ENCODE peak calls at places on chromosome 21, in ten cellular contexts. O is heart left ventricle, K is upper lobe of right lung, S is mucosa of descending colon, Q is GM12865, F is choroid plexus epithelial cell, U is mammary epithelial cell, J is tibial artery, V is cardiac fibroblast, Y is lung. L is an unnamed sample.

GRCh38 chr21:37166733-37167132 is 93.7 kb downstream of the TTC3 start:
- DNase-seq in O (no peak), K (no peak), S (no peak), Q (peak), F (no peak), U (peak), J (no peak), V (peak), Y (no peak), L (no peak)

GRCh38 chr21:31265293-31265692 is 78.8 kb downstream of the TIAM1 start:
- DNase-seq in O (no peak), K (no peak), S (no peak), Q (no peak), F (no peak), U (no peak), J (no peak), V (peak), Y (no peak), L (no peak)

GRCh38 chr21:38591138-38591537 is 92.9 kb upstream of the ERG start:
- DNase-seq in O (no peak), K (no peak), S (no peak), Q (no peak), F (no peak), U (no peak), J (no peak), V (no peak), Y (no peak), L (no peak)

GRCh38 chr21:44762221-44763049 is 39.2 kb downstream of the UBE2G2 start:
- DNase-seq in O (peak), K (no peak), S (no peak), Q (no peak), F (no peak), U (no peak), J (no peak), V (no peak), Y (no peak), L (no peak)

GRCh38 chr21:37367301-37367757 is 756 bp downstream of the DYRK1A start:
- DNase-seq in O (peak), K (no peak), S (no peak), Q (no peak), F (peak), U (no peak), J (no peak), V (no peak), Y (no peak), L (no peak)

GRCh38 chr21:38496224-38496623 is 2.1 kb downstream of the ERG start:
- DNase-seq in O (no peak), K (no peak), S (no peak), Q (no peak), F (no peak), U (no peak), J (no peak), V (no peak), Y (no peak), L (no peak)

GRCh38 chr21:37496972-37497371 is 130.4 kb downstream of the DYRK1A start:
- DNase-seq in O (no peak), K (no peak), S (no peak), Q (no peak), F (peak), U (no peak), J (no peak), V (peak), Y (no peak), L (no peak)

GRCh38 chr21:20404915-20405314 is 593.3 kb upstream of the NCAM2 start:
- DNase-seq in O (no peak), K (no peak), S (no peak), Q (no peak), F (no peak), U (no peak), J (no peak), V (no peak), Y (no peak), L (no peak)

GRCh38 chr21:38945536-38946245 is 140.0 kb downstream of the ETS2 start:
- DNase-seq in O (no peak), K (no peak), S (no peak), Q (no peak), F (peak), U (no peak), J (no peak), V (no peak), Y (no peak), L (no peak)

GRCh38 chr21:37093977-37094376 is 20.9 kb downstream of the TTC3 start:
- DNase-seq in O (no peak), K (no peak), S (no peak), Q (no peak), F (no peak), U (no peak), J (no peak), V (no peak), Y (no peak), L (no peak)

GRCh38 chr21:44325386-44326271 is 13.6 kb downstream of the CFAP410 start:
- DNase-seq in O (no peak), K (no peak), S (no peak), Q (no peak), F (no peak), U (no peak), J (no peak), V (no peak), Y (no peak), L (no peak)

GRCh38 chr21:38027901-38028300 is 111.6 kb upstream of the KCNJ6 start:
- DNase-seq in O (no peak), K (no peak), S (no peak), Q (no peak), F (peak), U (peak), J (no peak), V (peak), Y (no peak), L (peak)

GRCh38 chr21:21101911-21102310 is 103.7 kb downstream of the NCAM2 start:
- DNase-seq in O (no peak), K (no peak), S (peak), Q (peak), F (peak), U (no peak), J (no peak), V (peak), Y (no peak), L (no peak)

GRCh38 chr21:45556645-45557601 is 14.7 kb upstream of the SLC19A1 start:
- DNase-seq in O (peak), K (peak), S (no peak), Q (no peak), F (no peak), U (no peak), J (peak), V (no peak), Y (no peak), L (no peak)

GRCh38 chr21:15549671-15550070 is 180.1 kb upstream of the USP25 start:
- DNase-seq in O (no peak), K (no peak), S (no peak), Q (no peak), F (peak), U (no peak), J (no peak), V (peak), Y (no peak), L (no peak)

GRCh38 chr21:38349111-38349746 is 92.4 kb downstream of the KCNJ15 start:
- DNase-seq in O (no peak), K (no peak), S (no peak), Q (no peak), F (peak), U (no peak), J (no peak), V (peak), Y (no peak), L (no peak)

GRCh38 chr21:37855568-37856391 is 60.5 kb downstream of the KCNJ6 start:
- DNase-seq in O (no peak), K (no peak), S (no peak), Q (no peak), F (peak), U (no peak), J (no peak), V (peak), Y (no peak), L (no peak)

GRCh38 chr21:45791562-45792418 is 148.3 kb downstream of the PCBP3 start:
- DNase-seq in O (no peak), K (no peak), S (no peak), Q (no peak), F (no peak), U (no peak), J (no peak), V (no peak), Y (no peak), L (no peak)

GRCh38 chr21:43304621-43305335 is 122.2 kb downstream of the SIK1 start:
- DNase-seq in O (peak), K (peak), S (no peak), Q (no peak), F (no peak), U (no peak), J (peak), V (no peak), Y (no peak), L (no peak)

GRCh38 chr21:45542242-45542666 is at the start of gene SLC19A1:
- DNase-seq in O (peak), K (peak), S (peak), Q (peak), F (peak), U (peak), J (peak), V (peak), Y (peak), L (no peak)

GRCh38 chr21:37568916-37569315 is 202.3 kb downstream of the DYRK1A start:
- DNase-seq in O (no peak), K (no peak), S (no peak), Q (no peak), F (no peak), U (no peak), J (no peak), V (no peak), Y (no peak), L (no peak)

GRCh38 chr21:45289655-45290515 is 2.2 kb upstream of the POFUT2 start:
- DNase-seq in O (no peak), K (no peak), S (no peak), Q (no peak), F (peak), U (no peak), J (peak), V (no peak), Y (no peak), L (no peak)

GRCh38 chr21:36904093-36904666 is 62.3 kb downstream of the HLCS start:
- DNase-seq in O (no peak), K (no peak), S (no peak), Q (no peak), F (no peak), U (no peak), J (no peak), V (no peak), Y (no peak), L (no peak)

GRCh38 chr21:45103966-45104520 is 29.7 kb downstream of the ADARB1 start:
- DNase-seq in O (no peak), K (no peak), S (no peak), Q (no peak), F (no peak), U (no peak), J (no peak), V (no peak), Y (no peak), L (no peak)

GRCh38 chr21:36306872-36307534 is 13.0 kb upstream of the MORC3 start:
- DNase-seq in O (no peak), K (no peak), S (no peak), Q (no peak), F (no peak), U (no peak), J (no peak), V (no peak), Y (no peak), L (no peak)

GRCh38 chr21:20942523-20942922 is 55.7 kb upstream of the NCAM2 start:
- DNase-seq in O (no peak), K (no peak), S (no peak), Q (no peak), F (no peak), U (no peak), J (no peak), V (no peak), Y (no peak), L (no peak)

GRCh38 chr21:31132574-31133242 is 94.4 kb upstream of the KRTAP19-8 start:
- DNase-seq in O (no peak), K (no peak), S (peak), Q (peak), F (peak), U (no peak), J (no peak), V (peak), Y (no peak), L (no peak)

GRCh38 chr21:16420086-16420724 is 690.4 kb downstream of the USP25 start:
- DNase-seq in O (no peak), K (no peak), S (peak), Q (no peak), F (peak), U (peak), J (peak), V (peak), Y (peak), L (no peak)

GRCh38 chr21:28799926-28800325 is 192.8 kb downstream of the LTN1 start:
- DNase-seq in O (no peak), K (no peak), S (no peak), Q (no peak), F (no peak), U (no peak), J (no peak), V (no peak), Y (no peak), L (no peak)

GRCh38 chr21:28801906-28802305 is 190.8 kb downstream of the LTN1 start:
- DNase-seq in O (no peak), K (no peak), S (no peak), Q (no peak), F (no peak), U (no peak), J (no peak), V (no peak), Y (no peak), L (no peak)

GRCh38 chr21:28805885-28806284 is 186.8 kb downstream of the LTN1 start:
- DNase-seq in O (no peak), K (no peak), S (no peak), Q (no peak), F (peak), U (no peak), J (no peak), V (peak), Y (no peak), L (peak)

GRCh38 chr21:28798798-28799197 is 193.9 kb downstream of the LTN1 start:
- DNase-seq in O (no peak), K (no peak), S (no peak), Q (no peak), F (no peak), U (no peak), J (no peak), V (peak), Y (no peak), L (peak)

DNA sequence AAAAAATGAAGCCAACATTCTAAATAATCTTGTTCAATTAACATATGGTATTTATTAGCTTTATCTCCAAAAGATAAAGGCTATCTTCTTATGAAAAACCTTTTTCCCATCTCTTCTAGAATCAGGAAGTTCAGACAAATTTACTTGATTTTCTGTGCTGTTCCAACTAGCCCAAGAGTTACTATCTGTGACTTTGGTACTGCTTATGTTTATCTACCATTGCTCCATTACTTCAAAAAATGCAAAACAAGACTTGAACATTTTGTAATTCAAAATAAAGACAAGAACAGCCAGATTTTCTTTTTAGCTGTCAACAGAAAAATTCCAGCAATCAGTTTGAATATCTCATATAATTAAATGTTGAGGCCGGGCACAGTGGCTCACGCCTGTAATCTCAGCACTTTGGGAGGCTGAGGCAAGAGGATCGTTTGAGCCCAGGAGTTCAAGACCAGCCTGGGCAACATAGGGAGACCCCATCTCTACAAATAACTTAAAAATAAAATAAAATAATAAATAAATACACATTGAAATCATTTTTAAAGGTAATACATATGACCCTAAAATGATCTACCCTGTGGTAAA is 188.5 kb downstream of the LTN1 start:
- DNase-seq in O (no peak), K (no peak), S (no peak), Q (no peak), F (no peak), U (no peak), J (no peak), V (peak), Y (no peak), L (no peak)
- H3K4me3 ChIP-seq in O (no peak), K (no peak), S (no peak), Q (no peak), F (no peak), U (no peak), J (peak), V (no peak), Y (no peak), L (no peak)

GRCh38 chr21:42009018-42009830 is 936 bp downstream of the ZBTB21 start:
- DNase-seq in O (peak), K (peak), S (peak), Q (peak), F (peak), U (peak), J (peak), V (peak), Y (no peak), L (no peak)
- TF ChIP-seq CTCF in O (peak), K (peak), S (no peak), Q (peak), F (no peak), U (no peak), J (no peak), V (peak), Y (no peak), L (peak)

GRCh38 chr21:26067836-26068401 is 102.7 kb downstream of the APP start:
- DNase-seq in O (no peak), K (no peak), S (no peak), Q (no peak), F (peak), U (no peak), J (no peak), V (peak), Y (no peak), L (no peak)

GRCh38 chr21:26072891-26073615 is 97.5 kb downstream of the APP start:
- DNase-seq in O (no peak), K (no peak), S (no peak), Q (no peak), F (peak), U (peak), J (no peak), V (peak), Y (no peak), L (peak)

GRCh38 chr21:26068776-26069175 is 101.8 kb downstream of the APP start:
- DNase-seq in O (no peak), K (no peak), S (no peak), Q (no peak), F (no peak), U (no peak), J (no peak), V (no peak), Y (no peak), L (no peak)

GRCh38 chr21:26070822-26071425 is 99.6 kb downstream of the APP start:
- DNase-seq in O (no peak), K (no peak), S (peak), Q (peak), F (peak), U (no peak), J (no peak), V (peak), Y (peak), L (peak)

GRCh38 chr21:26070121-26070520 is 100.4 kb downstream of the APP start:
- DNase-seq in O (no peak), K (no peak), S (no peak), Q (no peak), F (no peak), U (no peak), J (no peak), V (no peak), Y (no peak), L (no peak)
- H3K4me3 ChIP-seq in O (no peak), K (no peak), S (no peak), Q (no peak), F (no peak), U (no peak), J (no peak), V (no peak), Y (no peak), L (no peak)

DNA sequence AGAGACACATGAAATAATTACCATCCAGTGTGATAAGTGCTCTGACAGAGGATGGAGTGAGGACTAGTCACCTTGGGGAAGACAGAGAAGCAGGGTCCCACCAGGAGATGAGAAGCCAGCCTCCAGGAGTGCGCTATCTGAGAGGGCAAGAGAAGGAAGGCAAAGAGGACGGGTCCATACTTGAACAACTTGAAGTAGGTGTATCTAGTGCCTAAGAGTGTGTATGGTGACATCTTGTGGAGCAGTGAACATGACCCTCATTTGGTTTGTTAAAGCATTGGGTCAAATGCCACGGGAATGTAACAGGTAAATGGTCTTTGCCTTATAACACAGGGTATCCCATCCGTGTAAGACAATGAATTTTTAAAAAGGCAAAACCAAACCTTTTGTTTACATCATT is 39.8 kb downstream of the MRPL39 start:
- DNase-seq in O (no peak), K (no peak), S (no peak), Q (peak), F (no peak), U (no peak), J (no peak), V (no peak), Y (no peak), L (no peak)
- TF ChIP-seq CTCF in O (no peak), K (no peak), S (no peak), Q (peak), F (no peak), U (no peak), J (no peak), V (no peak), Y (no peak), L (no peak)

GRCh38 chr21:34907783-34908423 is 141.2 kb downstream of the RUNX1 start:
- DNase-seq in O (no peak), K (no peak), S (no peak), Q (no peak), F (no peak), U (no peak), J (no peak), V (no peak), Y (no peak), L (no peak)
- H3K4me3 ChIP-seq in O (no peak), K (no peak), S (no peak), Q (no peak), F (no peak), U (no peak), J (no peak), V (no peak), Y (no peak), L (no peak)

DNA sequence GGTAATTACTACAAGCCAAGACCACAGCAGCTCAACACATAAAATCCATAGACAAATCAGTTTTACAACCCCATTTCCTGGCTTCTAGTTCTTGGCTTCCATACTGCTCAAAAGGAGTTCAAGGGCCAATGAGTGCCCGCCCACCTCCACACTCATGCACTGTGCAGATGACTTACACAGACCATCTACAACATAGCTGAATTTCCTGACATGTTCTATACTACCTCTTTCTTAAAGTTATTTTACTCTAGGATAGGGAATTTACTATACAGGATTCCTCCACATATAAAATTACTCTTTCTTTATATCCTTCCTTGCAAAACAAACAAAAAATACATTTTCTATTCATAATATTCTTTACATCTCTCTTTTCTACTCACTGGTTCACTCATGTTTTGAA is 14.6 kb downstream of the BACE2 start:
- DNase-seq in O (no peak), K (no peak), S (no peak), Q (no peak), F (no peak), U (no peak), J (no peak), V (no peak), Y (no peak), L (no peak)
- TF ChIP-seq CTCF in O (no peak), K (no peak), S (no peak), Q (no peak), F (no peak), U (no peak), J (no peak), V (no peak), Y (no peak), L (no peak)

DNA sequence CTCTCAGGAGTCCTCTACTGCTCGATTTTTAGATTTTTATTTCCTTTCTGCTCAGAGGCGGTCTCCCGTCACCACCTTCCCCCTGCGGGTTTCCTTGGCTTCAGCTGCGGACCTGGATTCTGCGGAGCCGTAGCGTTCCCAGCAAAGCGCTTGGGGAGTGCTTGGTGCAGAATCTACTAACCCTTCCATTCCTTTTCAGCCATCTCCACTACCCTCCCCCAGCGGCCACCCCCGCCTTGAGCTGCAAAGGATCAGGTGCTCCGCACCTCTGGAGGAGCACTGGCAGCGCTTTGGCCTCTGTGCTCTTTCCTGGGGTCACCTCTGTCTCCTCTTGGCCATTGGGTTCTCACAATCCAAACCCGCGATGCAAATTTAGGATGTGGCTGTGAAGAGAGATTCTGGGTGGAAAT is 3.8 kb downstream of the OLIG2 start:
- DNase-seq in O (no peak), K (no peak), S (no peak), Q (no peak), F (no peak), U (no peak), J (no peak), V (no peak), Y (no peak), L (no peak)
- H3K4me3 ChIP-seq in O (peak), K (no peak), S (no peak), Q (no peak), F (no peak), U (no peak), J (no peak), V (no peak), Y (no peak), L (no peak)

L was measured in AG09309.